ENCODE peak calls at places on chromosomes 3 and 15, in five cellular contexts. One of them, this sample, is unnamed.

GRCh38 chr3:39716849-39717248 is 92.6 kb upstream of the MYRIP start:
- DNase-seq in aorta: no peak
- DNase-seq in stimulated activated CD4-positive, alpha-beta T cell treated with anti-CD3 and anti-CD28 coated beads, Interleukin-2, amount 100 ng/mL, for 48 hours: no peak
- DNase-seq in pons: no peak
- DNase-seq in kidney epithelial cell: no peak
- DNase-seq in this sample: no peak

GRCh38 chr15:78988361-78988911 is 43.6 kb upstream of the CTSH start:
- DNase-seq in aorta: peak
- DNase-seq in stimulated activated CD4-positive, alpha-beta T cell treated with anti-CD3 and anti-CD28 coated beads, Interleukin-2, amount 100 ng/mL, for 48 hours: no peak
- DNase-seq in pons: peak
- DNase-seq in kidney epithelial cell: peak
- DNase-seq in this sample: peak

GRCh38 chr3:138600341-138600740 is 6.3 kb upstream of the CEP70 start:
- DNase-seq in aorta: no peak
- DNase-seq in stimulated activated CD4-positive, alpha-beta T cell treated with anti-CD3 and anti-CD28 coated beads, Interleukin-2, amount 100 ng/mL, for 48 hours: no peak
- DNase-seq in pons: no peak
- DNase-seq in kidney epithelial cell: no peak
- DNase-seq in this sample: no peak

GRCh38 chr15:52236015-52236414 is 44.8 kb upstream of the GNB5 start:
- DNase-seq in aorta: no peak
- DNase-seq in stimulated activated CD4-positive, alpha-beta T cell treated with anti-CD3 and anti-CD28 coated beads, Interleukin-2, amount 100 ng/mL, for 48 hours: no peak
- DNase-seq in pons: no peak
- DNase-seq in kidney epithelial cell: no peak
- DNase-seq in this sample: no peak

GRCh38 chr3:130480736-130481135 is 36.2 kb upstream of the COL6A6 start:
- DNase-seq in aorta: no peak
- DNase-seq in stimulated activated CD4-positive, alpha-beta T cell treated with anti-CD3 and anti-CD28 coated beads, Interleukin-2, amount 100 ng/mL, for 48 hours: no peak
- DNase-seq in pons: no peak
- DNase-seq in kidney epithelial cell: no peak
- DNase-seq in this sample: no peak

GRCh38 chr15:62983956-62984355 is 58.6 kb upstream of the TPM1 start:
- DNase-seq in aorta: no peak
- DNase-seq in stimulated activated CD4-positive, alpha-beta T cell treated with anti-CD3 and anti-CD28 coated beads, Interleukin-2, amount 100 ng/mL, for 48 hours: no peak
- DNase-seq in pons: no peak
- DNase-seq in kidney epithelial cell: no peak
- DNase-seq in this sample: no peak

GRCh38 chr3:4741404-4742307 is 237.6 kb upstream of the BHLHE40 start:
- DNase-seq in aorta: peak
- DNase-seq in stimulated activated CD4-positive, alpha-beta T cell treated with anti-CD3 and anti-CD28 coated beads, Interleukin-2, amount 100 ng/mL, for 48 hours: no peak
- DNase-seq in pons: peak
- DNase-seq in kidney epithelial cell: peak
- DNase-seq in this sample: no peak

GRCh38 chr15:56241374-56242085 is 2.1 kb downstream of the RFX7 start:
- DNase-seq in aorta: no peak
- DNase-seq in stimulated activated CD4-positive, alpha-beta T cell treated with anti-CD3 and anti-CD28 coated beads, Interleukin-2, amount 100 ng/mL, for 48 hours: no peak
- DNase-seq in pons: peak
- DNase-seq in kidney epithelial cell: no peak
- DNase-seq in this sample: no peak

GRCh38 chr3:160629491-160629890 is 47.5 kb upstream of the ARL14 start:
- DNase-seq in aorta: no peak
- DNase-seq in stimulated activated CD4-positive, alpha-beta T cell treated with anti-CD3 and anti-CD28 coated beads, Interleukin-2, amount 100 ng/mL, for 48 hours: no peak
- DNase-seq in pons: no peak
- DNase-seq in kidney epithelial cell: no peak
- DNase-seq in this sample: no peak

GRCh38 chr3:149527531-149528343 is 53.2 kb downstream of the TM4SF4 start:
- DNase-seq in aorta: no peak
- DNase-seq in stimulated activated CD4-positive, alpha-beta T cell treated with anti-CD3 and anti-CD28 coated beads, Interleukin-2, amount 100 ng/mL, for 48 hours: no peak
- DNase-seq in pons: peak
- DNase-seq in kidney epithelial cell: no peak
- DNase-seq in this sample: no peak